ENCODE peak calls at places on chromosomes 6 and 20, in six cellular contexts. J, F, B, I, P and S are unnamed samples.

GRCh38 chr6:64520050-64520449 is 884.4 kb downstream of the PHF3 start:
- DNase-seq in J (no peak), F (no peak), B (peak; percentile 98), I (peak; percentile 10), P (no peak), S (no peak)

GRCh38 chr6:96391776-96392175 is 129.8 kb upstream of the UFL1 start:
- DNase-seq in J (peak; percentile 67), F (peak; percentile 89), B (no peak), I (no peak), P (no peak), S (peak; percentile 47)

GRCh38 chr20:35737865-35738333 is 4.2 kb downstream of the RBM39 start:
- DNase-seq in J (no peak), F (peak; percentile 26), B (no peak), I (no peak), P (no peak), S (no peak)

GRCh38 chr6:158149641-158150040 is 18.4 kb downstream of the SERAC1 start:
- DNase-seq in J (no peak), F (no peak), B (peak; percentile 84), I (no peak), P (no peak), S (no peak)

GRCh38 chr6:30556714-30556963 is 350 bp upstream of the GNL1 start:
- DNase-seq in J (peak; percentile 95), F (peak; percentile 94), B (no peak), I (peak; percentile 89), P (peak; percentile 89), S (no peak)

GRCh38 chr6:161683400-161683799 is 409.5 kb upstream of the AGPAT4 start:
- DNase-seq in J (no peak), F (no peak), B (no peak), I (no peak), P (no peak), S (no peak)

GRCh38 chr20:63186528-63187316 is 29.2 kb downstream of the YTHDF1 start:
- DNase-seq in J (no peak), F (no peak), B (peak; percentile 20), I (no peak), P (no peak), S (no peak)

GRCh38 chr20:54133434-54134427 is 40.1 kb downstream of the CYP24A1 start:
- DNase-seq in J (no peak), F (no peak), B (no peak), I (no peak), P (no peak), S (no peak)

GRCh38 chr6:1787894-1788293 is 178.2 kb downstream of the FOXC1 start:
- DNase-seq in J (no peak), F (no peak), B (peak; percentile 92), I (no peak), P (no peak), S (no peak)

GRCh38 chr6:158772851-158773371 is 46.3 kb downstream of the EZR start:
- DNase-seq in J (no peak), F (no peak), B (peak; percentile 33), I (no peak), P (no peak), S (no peak)

GRCh38 chr6:3526962-3527796 is 70.3 kb upstream of the SLC22A23 start:
- DNase-seq in J (no peak), F (peak; percentile 47), B (no peak), I (no peak), P (no peak), S (no peak)

GRCh38 chr6:36229223-36229622 is 32.7 kb downstream of the BRPF3 start:
- DNase-seq in J (no peak), F (no peak), B (no peak), I (no peak), P (no peak), S (no peak)

GRCh38 chr6:1306133-1306532 is 5.8 kb upstream of the FOXQ1 start:
- DNase-seq in J (no peak), F (no peak), B (no peak), I (no peak), P (no peak), S (no peak)

GRCh38 chr20:23228912-23229311 is 121.7 kb upstream of the NXT1 start:
- DNase-seq in J (no peak), F (no peak), B (peak; percentile 81), I (no peak), P (no peak), S (no peak)

GRCh38 chr6:16723833-16724232 is 37.4 kb downstream of the ATXN1 start:
- DNase-seq in J (no peak), F (peak; percentile 65), B (peak; percentile 99), I (no peak), P (no peak), S (no peak)

GRCh38 chr6:136012948-136013347 is 161.4 kb downstream of the PDE7B start:
- DNase-seq in J (no peak), F (no peak), B (peak; percentile 44), I (no peak), P (no peak), S (no peak)

GRCh38 chr6:34447915-34448314 is 18.0 kb upstream of the PACSIN1 start:
- DNase-seq in J (no peak), F (peak; percentile 75), B (no peak), I (no peak), P (no peak), S (peak; percentile 52)

GRCh38 chr6:145860562-145860961 is 46.0 kb upstream of the FBXO30 start:
- DNase-seq in J (no peak), F (no peak), B (no peak), I (no peak), P (no peak), S (no peak)

GRCh38 chr20:59253779-59254319 is 46.6 kb upstream of the EDN3 start:
- DNase-seq in J (no peak), F (no peak), B (no peak), I (no peak), P (peak; percentile 45), S (no peak)